ENCODE peak calls at places on chromosomes 11 and 22, in seven cellular contexts. One of them, this sample, is unnamed.

GRCh38 chr11:37108436-37109204 is 510.6 kb upstream of the RAG2 start:
- DNase-seq in stimulated activated effector memory CD8-positive, alpha-beta T cell treated with anti-CD3 and anti-CD28 coated beads, Interleukin-12 subunit alpha, Interleukin-12 subunit beta, amount 100 ng/mL, for 72 hours: no peak
- DNase-seq in activated T-helper 9 cell treated with anti-CD3 and anti-CD28 coated beads, Interleukin-2, amount 50 U/mL, for 16 hours: no peak
- DNase-seq in NCI-H1436: no peak
- DNase-seq in endodermal cell: no peak
- DNase-seq in PC-3: peak
- DNase-seq in LHCN-M2: no peak
- DNase-seq in this sample: no peak

GRCh38 chr11:15605094-15605493 is 490.4 kb downstream of the INSC start:
- DNase-seq in stimulated activated effector memory CD8-positive, alpha-beta T cell treated with anti-CD3 and anti-CD28 coated beads, Interleukin-12 subunit alpha, Interleukin-12 subunit beta, amount 100 ng/mL, for 72 hours: no peak
- DNase-seq in activated T-helper 9 cell treated with anti-CD3 and anti-CD28 coated beads, Interleukin-2, amount 50 U/mL, for 16 hours: no peak
- DNase-seq in NCI-H1436: no peak
- DNase-seq in endodermal cell: no peak
- DNase-seq in PC-3: no peak
- DNase-seq in LHCN-M2: no peak
- DNase-seq in this sample: no peak

GRCh38 chr11:93738647-93739081 is 2.6 kb downstream of the TAF1D start:
- DNase-seq in stimulated activated effector memory CD8-positive, alpha-beta T cell treated with anti-CD3 and anti-CD28 coated beads, Interleukin-12 subunit alpha, Interleukin-12 subunit beta, amount 100 ng/mL, for 72 hours: no peak
- DNase-seq in activated T-helper 9 cell treated with anti-CD3 and anti-CD28 coated beads, Interleukin-2, amount 50 U/mL, for 16 hours: no peak
- DNase-seq in NCI-H1436: no peak
- DNase-seq in endodermal cell: no peak
- DNase-seq in PC-3: peak
- DNase-seq in LHCN-M2: no peak
- DNase-seq in this sample: no peak

GRCh38 chr22:46081036-46081830 is 69.1 kb upstream of the PPARA start:
- DNase-seq in stimulated activated effector memory CD8-positive, alpha-beta T cell treated with anti-CD3 and anti-CD28 coated beads, Interleukin-12 subunit alpha, Interleukin-12 subunit beta, amount 100 ng/mL, for 72 hours: no peak
- DNase-seq in activated T-helper 9 cell treated with anti-CD3 and anti-CD28 coated beads, Interleukin-2, amount 50 U/mL, for 16 hours: no peak
- DNase-seq in NCI-H1436: no peak
- DNase-seq in endodermal cell: no peak
- DNase-seq in PC-3: no peak
- DNase-seq in LHCN-M2: no peak
- DNase-seq in this sample: peak

GRCh38 chr11:61019037-61019817 is 47.7 kb downstream of the CD6 start:
- DNase-seq in stimulated activated effector memory CD8-positive, alpha-beta T cell treated with anti-CD3 and anti-CD28 coated beads, Interleukin-12 subunit alpha, Interleukin-12 subunit beta, amount 100 ng/mL, for 72 hours: no peak
- DNase-seq in activated T-helper 9 cell treated with anti-CD3 and anti-CD28 coated beads, Interleukin-2, amount 50 U/mL, for 16 hours: no peak
- DNase-seq in NCI-H1436: no peak
- DNase-seq in endodermal cell: no peak
- DNase-seq in PC-3: no peak
- DNase-seq in LHCN-M2: no peak
- DNase-seq in this sample: no peak

GRCh38 chr11:104529213-104529612 is 365.3 kb upstream of the PDGFD start:
- DNase-seq in stimulated activated effector memory CD8-positive, alpha-beta T cell treated with anti-CD3 and anti-CD28 coated beads, Interleukin-12 subunit alpha, Interleukin-12 subunit beta, amount 100 ng/mL, for 72 hours: no peak
- DNase-seq in activated T-helper 9 cell treated with anti-CD3 and anti-CD28 coated beads, Interleukin-2, amount 50 U/mL, for 16 hours: no peak
- DNase-seq in NCI-H1436: no peak
- DNase-seq in endodermal cell: no peak
- DNase-seq in PC-3: no peak
- DNase-seq in LHCN-M2: peak
- DNase-seq in this sample: peak

GRCh38 chr11:26623076-26623666 is 51.1 kb upstream of the MUC15 start:
- DNase-seq in stimulated activated effector memory CD8-positive, alpha-beta T cell treated with anti-CD3 and anti-CD28 coated beads, Interleukin-12 subunit alpha, Interleukin-12 subunit beta, amount 100 ng/mL, for 72 hours: no peak
- DNase-seq in activated T-helper 9 cell treated with anti-CD3 and anti-CD28 coated beads, Interleukin-2, amount 50 U/mL, for 16 hours: no peak
- DNase-seq in NCI-H1436: no peak
- DNase-seq in endodermal cell: no peak
- DNase-seq in PC-3: peak
- DNase-seq in LHCN-M2: peak
- DNase-seq in this sample: no peak

GRCh38 chr11:94599510-94599909 is 32.3 kb downstream of the PIWIL4 start:
- DNase-seq in stimulated activated effector memory CD8-positive, alpha-beta T cell treated with anti-CD3 and anti-CD28 coated beads, Interleukin-12 subunit alpha, Interleukin-12 subunit beta, amount 100 ng/mL, for 72 hours: no peak
- DNase-seq in activated T-helper 9 cell treated with anti-CD3 and anti-CD28 coated beads, Interleukin-2, amount 50 U/mL, for 16 hours: no peak
- DNase-seq in NCI-H1436: no peak
- DNase-seq in endodermal cell: no peak
- DNase-seq in PC-3: no peak
- DNase-seq in LHCN-M2: no peak
- DNase-seq in this sample: no peak

GRCh38 chr11:19920982-19921381 is 208.3 kb downstream of the NAV2 start:
- DNase-seq in stimulated activated effector memory CD8-positive, alpha-beta T cell treated with anti-CD3 and anti-CD28 coated beads, Interleukin-12 subunit alpha, Interleukin-12 subunit beta, amount 100 ng/mL, for 72 hours: no peak
- DNase-seq in activated T-helper 9 cell treated with anti-CD3 and anti-CD28 coated beads, Interleukin-2, amount 50 U/mL, for 16 hours: no peak
- DNase-seq in NCI-H1436: no peak
- DNase-seq in endodermal cell: no peak
- DNase-seq in PC-3: no peak
- DNase-seq in LHCN-M2: no peak
- DNase-seq in this sample: no peak

GRCh38 chr11:86396403-86396802 is 21.7 kb downstream of the CCDC81 start:
- DNase-seq in stimulated activated effector memory CD8-positive, alpha-beta T cell treated with anti-CD3 and anti-CD28 coated beads, Interleukin-12 subunit alpha, Interleukin-12 subunit beta, amount 100 ng/mL, for 72 hours: no peak
- DNase-seq in activated T-helper 9 cell treated with anti-CD3 and anti-CD28 coated beads, Interleukin-2, amount 50 U/mL, for 16 hours: no peak
- DNase-seq in NCI-H1436: no peak
- DNase-seq in endodermal cell: no peak
- DNase-seq in PC-3: peak
- DNase-seq in LHCN-M2: peak
- DNase-seq in this sample: no peak

GRCh38 chr22:39800790-39801540 is 92.6 kb downstream of the ENTHD1 start:
- DNase-seq in stimulated activated effector memory CD8-positive, alpha-beta T cell treated with anti-CD3 and anti-CD28 coated beads, Interleukin-12 subunit alpha, Interleukin-12 subunit beta, amount 100 ng/mL, for 72 hours: no peak
- DNase-seq in activated T-helper 9 cell treated with anti-CD3 and anti-CD28 coated beads, Interleukin-2, amount 50 U/mL, for 16 hours: no peak
- DNase-seq in NCI-H1436: peak
- DNase-seq in endodermal cell: no peak
- DNase-seq in PC-3: no peak
- DNase-seq in LHCN-M2: no peak
- DNase-seq in this sample: no peak

GRCh38 chr11:17604913-17605230 is 57.8 kb downstream of the OTOG start:
- DNase-seq in stimulated activated effector memory CD8-positive, alpha-beta T cell treated with anti-CD3 and anti-CD28 coated beads, Interleukin-12 subunit alpha, Interleukin-12 subunit beta, amount 100 ng/mL, for 72 hours: no peak
- DNase-seq in activated T-helper 9 cell treated with anti-CD3 and anti-CD28 coated beads, Interleukin-2, amount 50 U/mL, for 16 hours: no peak
- DNase-seq in NCI-H1436: no peak
- DNase-seq in endodermal cell: peak
- DNase-seq in PC-3: no peak
- DNase-seq in LHCN-M2: no peak
- DNase-seq in this sample: no peak

GRCh38 chr11:79390477-79390876 is 50.4 kb downstream of the TENM4 start:
- DNase-seq in stimulated activated effector memory CD8-positive, alpha-beta T cell treated with anti-CD3 and anti-CD28 coated beads, Interleukin-12 subunit alpha, Interleukin-12 subunit beta, amount 100 ng/mL, for 72 hours: no peak
- DNase-seq in activated T-helper 9 cell treated with anti-CD3 and anti-CD28 coated beads, Interleukin-2, amount 50 U/mL, for 16 hours: no peak
- DNase-seq in NCI-H1436: no peak
- DNase-seq in endodermal cell: no peak
- DNase-seq in PC-3: no peak
- DNase-seq in LHCN-M2: no peak
- DNase-seq in this sample: peak

GRCh38 chr11:28984216-28984615 is 876.0 kb downstream of the METTL15 start:
- DNase-seq in stimulated activated effector memory CD8-positive, alpha-beta T cell treated with anti-CD3 and anti-CD28 coated beads, Interleukin-12 subunit alpha, Interleukin-12 subunit beta, amount 100 ng/mL, for 72 hours: no peak
- DNase-seq in activated T-helper 9 cell treated with anti-CD3 and anti-CD28 coated beads, Interleukin-2, amount 50 U/mL, for 16 hours: no peak
- DNase-seq in NCI-H1436: no peak
- DNase-seq in endodermal cell: no peak
- DNase-seq in PC-3: no peak
- DNase-seq in LHCN-M2: no peak
- DNase-seq in this sample: no peak

GRCh38 chr11:11171854-11172253 is 181.2 kb downstream of the CSNK2A3 start:
- DNase-seq in stimulated activated effector memory CD8-positive, alpha-beta T cell treated with anti-CD3 and anti-CD28 coated beads, Interleukin-12 subunit alpha, Interleukin-12 subunit beta, amount 100 ng/mL, for 72 hours: no peak
- DNase-seq in activated T-helper 9 cell treated with anti-CD3 and anti-CD28 coated beads, Interleukin-2, amount 50 U/mL, for 16 hours: no peak
- DNase-seq in NCI-H1436: no peak
- DNase-seq in endodermal cell: no peak
- DNase-seq in PC-3: no peak
- DNase-seq in LHCN-M2: peak
- DNase-seq in this sample: peak

GRCh38 chr11:134146598-134146997 is 77.2 kb downstream of the NCAPD3 start:
- DNase-seq in stimulated activated effector memory CD8-positive, alpha-beta T cell treated with anti-CD3 and anti-CD28 coated beads, Interleukin-12 subunit alpha, Interleukin-12 subunit beta, amount 100 ng/mL, for 72 hours: no peak
- DNase-seq in activated T-helper 9 cell treated with anti-CD3 and anti-CD28 coated beads, Interleukin-2, amount 50 U/mL, for 16 hours: no peak
- DNase-seq in NCI-H1436: no peak
- DNase-seq in endodermal cell: no peak
- DNase-seq in PC-3: no peak
- DNase-seq in LHCN-M2: no peak
- DNase-seq in this sample: no peak

GRCh38 chr11:67379061-67380058 is 6.0 kb upstream of the CLCF1 start:
- DNase-seq in stimulated activated effector memory CD8-positive, alpha-beta T cell treated with anti-CD3 and anti-CD28 coated beads, Interleukin-12 subunit alpha, Interleukin-12 subunit beta, amount 100 ng/mL, for 72 hours: no peak
- DNase-seq in activated T-helper 9 cell treated with anti-CD3 and anti-CD28 coated beads, Interleukin-2, amount 50 U/mL, for 16 hours: no peak
- DNase-seq in NCI-H1436: no peak
- DNase-seq in endodermal cell: peak
- DNase-seq in PC-3: peak
- DNase-seq in LHCN-M2: no peak
- DNase-seq in this sample: no peak

GRCh38 chr11:32487270-32487669 is 51.9 kb upstream of the WT1 start:
- DNase-seq in stimulated activated effector memory CD8-positive, alpha-beta T cell treated with anti-CD3 and anti-CD28 coated beads, Interleukin-12 subunit alpha, Interleukin-12 subunit beta, amount 100 ng/mL, for 72 hours: no peak
- DNase-seq in activated T-helper 9 cell treated with anti-CD3 and anti-CD28 coated beads, Interleukin-2, amount 50 U/mL, for 16 hours: no peak
- DNase-seq in NCI-H1436: no peak
- DNase-seq in endodermal cell: peak
- DNase-seq in PC-3: peak
- DNase-seq in LHCN-M2: no peak
- DNase-seq in this sample: no peak

GRCh38 chr22:50157976-50158375 is 12.6 kb upstream of the PANX2 start:
- DNase-seq in stimulated activated effector memory CD8-positive, alpha-beta T cell treated with anti-CD3 and anti-CD28 coated beads, Interleukin-12 subunit alpha, Interleukin-12 subunit beta, amount 100 ng/mL, for 72 hours: no peak
- DNase-seq in activated T-helper 9 cell treated with anti-CD3 and anti-CD28 coated beads, Interleukin-2, amount 50 U/mL, for 16 hours: no peak
- DNase-seq in NCI-H1436: no peak
- DNase-seq in endodermal cell: peak
- DNase-seq in PC-3: no peak
- DNase-seq in LHCN-M2: no peak
- DNase-seq in this sample: no peak

GRCh38 chr11:65429069-65429681 is 6.6 kb downstream of the NEAT1 start:
- DNase-seq in stimulated activated effector memory CD8-positive, alpha-beta T cell treated with anti-CD3 and anti-CD28 coated beads, Interleukin-12 subunit alpha, Interleukin-12 subunit beta, amount 100 ng/mL, for 72 hours: no peak
- DNase-seq in activated T-helper 9 cell treated with anti-CD3 and anti-CD28 coated beads, Interleukin-2, amount 50 U/mL, for 16 hours: no peak
- DNase-seq in NCI-H1436: no peak
- DNase-seq in endodermal cell: no peak
- DNase-seq in PC-3: peak
- DNase-seq in LHCN-M2: peak
- DNase-seq in this sample: peak